ENCODE peak calls at places on chromosome 3, in six cellular contexts. F is astrocyte of the spinal cord; X is activated T-cell treated with anti-CD3 and anti-CD28 coated beads, Interleukin-2, amount 50 U/mL, for 24 hours; H is stimulated activated CD8-positive, alpha-beta memory T cell treated with anti-CD3 and anti-CD28 coated beads, Interleukin-7, amount 100 ng/mL, for 1 hour; Z is skeletal muscle cell; M is retina. P is an unnamed sample.

GRCh38 chr3:82410366-82410765 is 648.9 kb upstream of the GBE1 start:
- DNase-seq in F (no peak), X (no peak), H (no peak), Z (no peak), M (no peak), P (no peak)

GRCh38 chr3:155252535-155252934 is 40.9 kb downstream of the STRIT1 start:
- DNase-seq in F (peak; percentile 55), X (no peak), H (no peak), Z (peak; percentile 78), M (no peak), P (no peak)

GRCh38 chr3:16510620-16511319 is 2.7 kb downstream of the RFTN1 start:
- DNase-seq in F (no peak), X (no peak), H (no peak), Z (no peak), M (no peak), P (no peak)

GRCh38 chr3:38725726-38726410 is 76.4 kb upstream of the SCN5A start:
- DNase-seq in F (peak; percentile 51), X (no peak), H (no peak), Z (peak; percentile 7), M (no peak), P (no peak)

GRCh38 chr3:30655187-30655812 is 48.9 kb downstream of the TGFBR2 start:
- DNase-seq in F (peak; percentile 92), X (no peak), H (no peak), Z (no peak), M (no peak), P (no peak)

GRCh38 chr3:134359121-134360010 is 14.9 kb downstream of the AMOTL2 start:
- DNase-seq in F (no peak), X (no peak), H (no peak), Z (no peak), M (no peak), P (no peak)

GRCh38 chr3:184738982-184739381 is 27.1 kb upstream of the MAGEF1 start:
- DNase-seq in F (no peak), X (peak; percentile 1), H (no peak), Z (no peak), M (no peak), P (no peak)

GRCh38 chr3:40456940-40457823 is at the start of gene RPL14:
- DNase-seq in F (peak; percentile 97), X (peak; percentile 93), H (peak; percentile 83), Z (peak; percentile 90), M (peak; percentile 96), P (peak; percentile 94)

GRCh38 chr3:62131050-62131449 is 242.3 kb downstream of the FEZF2 start:
- DNase-seq in F (no peak), X (no peak), H (no peak), Z (no peak), M (no peak), P (no peak)

GRCh38 chr3:42148982-42149432 is 57.9 kb downstream of the TRAK1 start:
- DNase-seq in F (peak; percentile 84), X (no peak), H (no peak), Z (peak; percentile 79), M (peak; percentile 86), P (peak; percentile 46)

GRCh38 chr3:100268156-100268555 is 7.4 kb downstream of the TBC1D23 start:
- DNase-seq in F (no peak), X (no peak), H (no peak), Z (no peak), M (no peak), P (no peak)

GRCh38 chr3:94184781-94185180 is 121.9 kb downstream of the NSUN3 start:
- DNase-seq in F (peak; percentile 10), X (no peak), H (no peak), Z (no peak), M (no peak), P (no peak)

GRCh38 chr3:177377166-177377565 is 179.9 kb upstream of the TBL1XR1 start:
- DNase-seq in F (no peak), X (no peak), H (no peak), Z (no peak), M (no peak), P (no peak)

GRCh38 chr3:84108442-84108971 is 850.3 kb upstream of the CADM2 start:
- DNase-seq in F (peak; percentile 90), X (no peak), H (no peak), Z (peak; percentile 38), M (peak; percentile 4), P (peak; percentile 37)

GRCh38 chr3:187396661-187397060 is 28.5 kb downstream of the RTP4 start:
- DNase-seq in F (no peak), X (no peak), H (no peak), Z (no peak), M (no peak), P (no peak)

GRCh38 chr3:184011230-184011876 is 6.3 kb downstream of the ABCC5 start:
- DNase-seq in F (no peak), X (no peak), H (no peak), Z (no peak), M (no peak), P (no peak)

GRCh38 chr3:113747719-113748046 is 848 bp downstream of the ATP6V1A start:
- DNase-seq in F (no peak), X (peak; percentile 53), H (no peak), Z (no peak), M (no peak), P (no peak)

GRCh38 chr3:135159848-135160247 is 364.8 kb downstream of the EPHB1 start:
- DNase-seq in F (no peak), X (no peak), H (no peak), Z (no peak), M (peak; percentile 37), P (no peak)

GRCh38 chr3:27311400-27311799 is 57.8 kb downstream of the NEK10 start:
- DNase-seq in F (peak; percentile 94), X (no peak), H (no peak), Z (peak; percentile 88), M (no peak), P (peak; percentile 84)

GRCh38 chr3:56135941-56136340 is 332.3 kb downstream of the ERC2 start:
- DNase-seq in F (peak; percentile 18), X (no peak), H (no peak), Z (no peak), M (no peak), P (no peak)

P was measured in ACHN.